ENCODE peak calls at places on chromosomes 2 and 18, in eight cellular contexts. P is foreskin fibroblast; W is GM12865; E is fibroblast of lung; X is CD4-positive, alpha-beta T cell; S is Calu3; H is MCF 10A; D is fibroblast of mammary gland. L is an unnamed sample.

GRCh38 chr2:18426174-18426573 is 134.3 kb downstream of the RDH14 start:
- DNase-seq in P (no peak), W (no peak), E (no peak), X (no peak), S (no peak), H (no peak), D (no peak), L (no peak)

GRCh38 chr2:109679627-109680026 is 65.5 kb downstream of the SOWAHC start:
- DNase-seq in P (no peak), W (no peak), E (no peak), X (no peak), S (no peak), H (no peak), D (no peak), L (no peak)

GRCh38 chr18:28003451-28003850 is 173.5 kb downstream of the CDH2 start:
- DNase-seq in P (peak), W (no peak), E (peak), X (no peak), S (no peak), H (peak), D (peak), L (no peak)

GRCh38 chr2:240792658-240793312 is 27.2 kb downstream of the KIF1A start:
- DNase-seq in P (no peak), W (no peak), E (no peak), X (no peak), S (no peak), H (no peak), D (no peak), L (no peak)

GRCh38 chr2:233828546-233829192 is 25.7 kb downstream of the HJURP start:
- DNase-seq in P (no peak), W (no peak), E (no peak), X (no peak), S (no peak), H (no peak), D (no peak), L (no peak)

GRCh38 chr2:111200333-111200879 is 79.7 kb downstream of the BCL2L11 start:
- DNase-seq in P (no peak), W (no peak), E (no peak), X (no peak), S (no peak), H (no peak), D (no peak), L (no peak)

GRCh38 chr18:23810396-23810795 is 121.1 kb downstream of the LAMA3 start:
- DNase-seq in P (no peak), W (peak), E (no peak), X (peak), S (no peak), H (no peak), D (no peak), L (no peak)

GRCh38 chr18:46756559-46757201 is at the start of gene ST8SIA5:
- DNase-seq in P (peak), W (peak), E (no peak), X (no peak), S (no peak), H (no peak), D (no peak), L (no peak)

GRCh38 chr2:206971805-206972204 is 32.5 kb downstream of the CPO start:
- DNase-seq in P (peak), W (no peak), E (no peak), X (no peak), S (no peak), H (peak), D (peak), L (no peak)

GRCh38 chr2:209977386-209978239 is 24.8 kb upstream of the RPE start:
- DNase-seq in P (peak), W (peak), E (peak), X (no peak), S (no peak), H (peak), D (peak), L (no peak)

DNA sequence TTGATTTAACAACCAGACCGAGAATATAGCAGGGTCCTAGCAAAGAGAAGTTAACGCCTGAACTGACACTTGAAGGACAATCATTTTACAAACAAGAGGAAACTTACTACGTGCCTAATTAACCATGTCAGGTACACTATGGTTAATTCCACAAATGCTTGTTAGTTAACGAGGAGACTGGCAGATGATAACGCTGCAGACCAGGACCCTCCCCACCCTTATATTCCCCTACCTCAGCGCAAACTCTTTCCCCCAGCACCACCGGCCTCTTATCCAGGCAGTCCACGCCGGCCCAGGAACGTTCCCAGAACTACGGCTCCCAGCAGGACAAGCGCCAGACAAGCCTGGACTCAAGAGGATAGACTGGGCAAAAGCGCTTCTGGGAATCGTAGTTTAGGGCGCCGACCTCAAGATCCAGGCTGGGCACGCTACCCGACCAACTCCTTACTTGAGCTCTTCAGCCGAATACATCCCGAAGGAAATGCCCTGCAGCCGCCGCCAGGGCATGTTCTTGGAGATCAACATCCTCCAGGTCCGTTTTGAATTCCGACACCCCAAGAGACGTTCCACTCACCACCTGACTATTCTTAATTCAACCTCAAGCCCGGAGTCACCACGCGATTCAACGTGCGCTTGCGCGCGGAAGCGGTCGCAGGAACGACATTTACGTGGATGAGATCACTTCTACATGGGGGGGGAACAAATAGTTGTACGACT is at the start of gene POLR1A:
- DNase-seq in P (peak), W (peak), E (peak), X (peak), S (peak), H (peak), D (peak), L (peak)
- TF ChIP-seq CTCF in P (peak), W (no peak), E (no peak), X (no peak), S (no peak), H (no peak), D (peak), L (no peak)

GRCh38 chr2:197852127-197852526 is 47.7 kb downstream of the PLCL1 start:
- DNase-seq in P (no peak), W (no peak), E (no peak), X (no peak), S (no peak), H (no peak), D (no peak), L (no peak)

GRCh38 chr2:197850882-197851281 is 46.5 kb downstream of the PLCL1 start:
- DNase-seq in P (peak), W (no peak), E (no peak), X (no peak), S (no peak), H (peak), D (no peak), L (no peak)

GRCh38 chr2:197853549-197853948 is 49.2 kb downstream of the PLCL1 start:
- DNase-seq in P (no peak), W (no peak), E (no peak), X (no peak), S (no peak), H (no peak), D (no peak), L (no peak)

GRCh38 chr2:197848602-197849001 is 44.2 kb downstream of the PLCL1 start:
- DNase-seq in P (no peak), W (no peak), E (no peak), X (no peak), S (no peak), H (no peak), D (no peak), L (no peak)

GRCh38 chr2:197851451-197851850 is 47.1 kb downstream of the PLCL1 start:
- DNase-seq in P (no peak), W (peak), E (no peak), X (no peak), S (no peak), H (peak), D (peak), L (no peak)
- TF ChIP-seq CTCF in P (peak), W (peak), E (no peak), X (peak), S (no peak), H (peak), D (peak), L (no peak)

GRCh38 chr18:7924616-7925015 is 357.5 kb downstream of the PTPRM start:
- DNase-seq in P (no peak), W (no peak), E (no peak), X (no peak), S (no peak), H (no peak), D (no peak), L (no peak)
- TF ChIP-seq CTCF in P (no peak), W (no peak), E (no peak), X (no peak), S (no peak), H (no peak), D (no peak), L (no peak)

GRCh38 chr18:54950221-54950620 is 9.0 kb downstream of the CCDC68 start:
- DNase-seq in P (no peak), W (no peak), E (no peak), X (no peak), S (peak), H (peak), D (no peak), L (no peak)
- TF ChIP-seq CTCF in P (no peak), W (peak), E (no peak), X (peak), S (peak), H (peak), D (no peak), L (no peak)

L was measured in natural killer cell.